ENCODE peak calls at places on chromosomes 12 and 14, in four cellular contexts. One of them, this sample, is unnamed. For H3K27me3, the result is how much of the 10 kb centered on the place peaks cover.

GRCh38 chr12:99386907-99387306 is 260.6 kb upstream of the GARIN6 start:
- DNase-seq in HepG2: peak
- DNase-seq in PC-9: no peak
- DNase-seq in fibroblast of lung: peak
- DNase-seq in this sample: no peak

GRCh38 chr12:129258781-129259318 is 405.6 kb downstream of the GLT1D1 start:
- DNase-seq in fibroblast of lung: peak
- DNase-seq in PC-9: no peak
- DNase-seq in HepG2: no peak
- DNase-seq in this sample: no peak

GRCh38 chr12:76312314-76312713 is 35.9 kb downstream of the BBS10 start:
- DNase-seq in fibroblast of lung: peak
- DNase-seq in PC-9: no peak
- DNase-seq in HepG2: no peak
- DNase-seq in this sample: no peak

GRCh38 chr12:52139579-52140062 is 52.2 kb downstream of the KRT80 start:
- DNase-seq in HepG2: no peak
- DNase-seq in PC-9: peak
- DNase-seq in fibroblast of lung: no peak
- DNase-seq in this sample: no peak

GRCh38 chr12:27101290-27101689 is 18.9 kb upstream of the C12orf71 start:
- DNase-seq in PC-9: no peak
- DNase-seq in fibroblast of lung: no peak
- DNase-seq in HepG2: no peak
- DNase-seq in this sample: no peak

GRCh38 chr12:11630046-11630706 is 19.3 kb upstream of the ETV6 start:
- DNase-seq in PC-9: no peak
- DNase-seq in HepG2: no peak
- DNase-seq in fibroblast of lung: peak
- DNase-seq in this sample: no peak

GRCh38 chr14:77909911-77910310 is 110.0 kb downstream of the ADCK1 start:
- DNase-seq in PC-9: no peak
- DNase-seq in HepG2: no peak
- DNase-seq in fibroblast of lung: no peak
- DNase-seq in this sample: no peak

GRCh38 chr12:115090783-115091182 is 406.8 kb upstream of the TBX3 start:
- DNase-seq in HepG2: no peak
- DNase-seq in PC-9: no peak
- DNase-seq in fibroblast of lung: no peak
- DNase-seq in this sample: no peak

GRCh38 chr14:91947196-91948184 is at the start of gene FBLN5:
- DNase-seq in fibroblast of lung: peak
- DNase-seq in HepG2: no peak
- DNase-seq in PC-9: peak
- DNase-seq in this sample: peak

GRCh38 chr14:67533754-67534085 is 630 bp downstream of the PLEKHH1 start:
- DNase-seq in PC-9: peak
- DNase-seq in fibroblast of lung: no peak
- DNase-seq in HepG2: no peak
- DNase-seq in this sample: peak

GRCh38 chr14:59199205-59199604 is 10.7 kb downstream of the DAAM1 start:
- DNase-seq in HepG2: no peak
- DNase-seq in fibroblast of lung: no peak
- DNase-seq in PC-9: no peak
- DNase-seq in this sample: peak

GRCh38 chr12:25819713-25820112 is 138.8 kb upstream of the RASSF8 start:
- DNase-seq in fibroblast of lung: no peak
- DNase-seq in PC-9: no peak
- DNase-seq in HepG2: no peak
- DNase-seq in this sample: no peak

GRCh38 chr14:26032348-26032747 is 565.5 kb downstream of the NOVA1 start:
- DNase-seq in PC-9: no peak
- DNase-seq in fibroblast of lung: no peak
- DNase-seq in HepG2: no peak
- DNase-seq in this sample: no peak

GRCh38 chr12:64670856-64671639 is 60.8 kb downstream of the RASSF3 start:
- DNase-seq in PC-9: peak
- DNase-seq in HepG2: no peak
- DNase-seq in fibroblast of lung: peak
- DNase-seq in this sample: peak

GRCh38 chr14:31763041-31763440 is 201.8 kb downstream of the NUBPL start:
- DNase-seq in fibroblast of lung: no peak
- DNase-seq in HepG2: no peak
- DNase-seq in PC-9: no peak
- DNase-seq in this sample: no peak

GRCh38 chr12:6536894-6537579 is 2.7 kb downstream of the GAPDH start:
- DNase-seq in PC-9: peak
- DNase-seq in HepG2: peak
- DNase-seq in fibroblast of lung: peak
- DNase-seq in this sample: peak

GRCh38 chr12:54370218-54370730 is 6.0 kb upstream of the GPR84 start:
- DNase-seq in PC-9: peak
- DNase-seq in HepG2: no peak
- DNase-seq in fibroblast of lung: peak
- DNase-seq in this sample: peak

GRCh38 chr12:32585680-32586079 is 93.4 kb upstream of the DNM1L start:
- DNase-seq in HepG2: no peak
- DNase-seq in fibroblast of lung: no peak
- DNase-seq in PC-9: no peak
- DNase-seq in this sample: no peak

GRCh38 chr14:24057867-24058259 is 6.1 kb downstream of the CARMIL3 start:
- DNase-seq in fibroblast of lung: no peak
- DNase-seq in HepG2: no peak
- DNase-seq in PC-9: no peak
- DNase-seq in this sample: no peak

GRCh38 chr12:39127401-39127800 is 222.0 kb upstream of the CPNE8 start:
- DNase-seq in HepG2: peak
- DNase-seq in fibroblast of lung: peak
- DNase-seq in PC-9: no peak
- DNase-seq in this sample: peak

GRCh38 chr14:68968051-68968450 is 11.1 kb downstream of the ACTN1 start:
- DNase-seq in HepG2: no peak
- DNase-seq in fibroblast of lung: no peak
- DNase-seq in PC-9: no peak
- DNase-seq in this sample: no peak

GRCh38 chr12:100445081-100445481 is 28.6 kb upstream of the NR1H4 start:
- DNase-seq in HepG2: peak
- DNase-seq in PC-9: no peak
- DNase-seq in fibroblast of lung: no peak
- DNase-seq in this sample: peak

GRCh38 chr12:55965240-55965639 is 602 bp downstream of the PMEL start:
- DNase-seq in fibroblast of lung: no peak
- DNase-seq in PC-9: no peak
- DNase-seq in HepG2: no peak
- DNase-seq in this sample: no peak
- H3K4me3 ChIP-seq in fibroblast of lung: no peak
- H3K4me3 ChIP-seq in PC-9: no peak
- H3K4me3 ChIP-seq in HepG2: no peak
- H3K4me3 ChIP-seq in this sample: no peak

DNA sequence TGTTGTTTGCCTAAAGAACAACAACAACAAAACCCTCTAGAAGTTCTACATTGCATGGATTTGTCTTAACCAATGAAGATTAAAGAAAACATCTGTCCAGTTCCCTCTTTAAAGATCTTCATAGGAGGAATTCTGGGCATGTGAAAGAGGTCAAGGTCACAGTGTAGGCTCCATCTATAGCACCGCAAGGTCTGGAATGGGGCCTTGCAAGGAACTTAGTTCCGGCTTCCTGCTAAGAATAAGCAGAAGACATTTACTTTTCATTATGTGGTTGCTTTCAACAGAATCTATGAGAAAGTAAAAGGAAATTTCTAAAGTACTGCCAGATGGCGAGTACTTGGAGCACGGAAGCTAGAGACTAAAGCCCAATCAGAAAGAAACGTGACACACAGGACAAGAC is 57.2 kb upstream of the GNPNAT1 start:
- DNase-seq in PC-9: no peak
- DNase-seq in fibroblast of lung: no peak
- DNase-seq in HepG2: no peak
- DNase-seq in this sample: no peak
- H2AFZ ChIP-seq in PC-9: no peak
- H2AFZ ChIP-seq in fibroblast of lung: no peak
- H2AFZ ChIP-seq in HepG2: no peak
- H2AFZ ChIP-seq in this sample: no peak

GRCh38 chr14:104377256-104377655 is 202.3 kb upstream of the C14orf180 start:
- DNase-seq in fibroblast of lung: no peak
- DNase-seq in HepG2: no peak
- DNase-seq in PC-9: no peak
- DNase-seq in this sample: no peak
- H3K27me3 ChIP-seq in fibroblast of lung: under half
- H3K27me3 ChIP-seq in HepG2: half or more
- H3K27me3 ChIP-seq in PC-9: half or more
- H3K27me3 ChIP-seq in this sample: under half

DNA sequence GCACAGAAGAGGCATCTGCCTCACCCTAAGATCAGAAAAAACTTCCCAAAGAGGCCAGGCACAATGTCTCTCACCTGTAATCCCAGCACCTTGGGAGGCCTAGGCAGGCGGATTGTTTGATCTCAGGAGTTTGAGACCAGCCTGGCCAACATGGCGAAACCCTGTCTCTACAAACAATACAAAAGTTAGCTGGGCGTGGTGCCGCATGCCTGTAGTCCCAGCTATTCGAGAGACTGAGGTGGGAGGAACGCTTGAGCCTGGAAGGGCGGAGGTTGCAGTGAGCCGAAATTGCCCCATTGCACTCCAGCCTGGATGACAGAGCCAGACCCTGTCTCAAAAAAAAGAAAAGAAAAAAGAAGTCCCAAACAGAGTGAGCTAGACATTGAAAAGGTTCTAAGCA is 4.5 kb downstream of the ZBTB1 start:
- DNase-seq in HepG2: peak
- DNase-seq in PC-9: no peak
- DNase-seq in fibroblast of lung: no peak
- DNase-seq in this sample: no peak
- H3K4me3 ChIP-seq in HepG2: no peak
- H3K4me3 ChIP-seq in PC-9: no peak
- H3K4me3 ChIP-seq in fibroblast of lung: no peak
- H3K4me3 ChIP-seq in this sample: no peak

GRCh38 chr12:103930787-103931536 is 752 bp downstream of the HSP90B1 start:
- DNase-seq in PC-9: no peak
- DNase-seq in fibroblast of lung: peak
- DNase-seq in HepG2: peak
- DNase-seq in this sample: peak
- H2AFZ ChIP-seq in PC-9: peak
- H2AFZ ChIP-seq in fibroblast of lung: no peak
- H2AFZ ChIP-seq in HepG2: no peak
- H2AFZ ChIP-seq in this sample: peak

This sample was measured in osteoblast.